ENCODE peak calls at places on chromosomes 11 and 22, in six cellular contexts. One of them, this sample, is unnamed.

GRCh38 chr11:68425866-68426380 is 34.6 kb upstream of the PPP6R3 start:
- DNase-seq in keratinocyte: no peak
- DNase-seq in fibroblast of lung: no peak
- DNase-seq in PC-3: no peak
- DNase-seq in GM23248: no peak
- DNase-seq in neural progenitor cell: no peak
- DNase-seq in this sample: no peak

GRCh38 chr11:121318848-121319834 is 26.6 kb downstream of the SC5D start:
- DNase-seq in neural progenitor cell: peak; percentile 55
- DNase-seq in keratinocyte: no peak
- DNase-seq in GM23248: peak; percentile 74
- DNase-seq in fibroblast of lung: peak; percentile 66
- DNase-seq in PC-3: peak; percentile 74
- DNase-seq in this sample: no peak

GRCh38 chr11:1138053-1138452 is 19.7 kb upstream of the MUC5AC start:
- DNase-seq in fibroblast of lung: peak; percentile 31
- DNase-seq in GM23248: peak; percentile 62
- DNase-seq in PC-3: peak; percentile 45
- DNase-seq in keratinocyte: no peak
- DNase-seq in neural progenitor cell: no peak
- DNase-seq in this sample: no peak

GRCh38 chr22:49768077-49768476 is 59.6 kb downstream of the BRD1 start:
- DNase-seq in neural progenitor cell: no peak
- DNase-seq in keratinocyte: no peak
- DNase-seq in fibroblast of lung: no peak
- DNase-seq in PC-3: no peak
- DNase-seq in GM23248: no peak
- DNase-seq in this sample: no peak

GRCh38 chr11:57434640-57435546 is 8.0 kb upstream of the SLC43A3 start:
- DNase-seq in neural progenitor cell: no peak
- DNase-seq in PC-3: peak; percentile 91
- DNase-seq in fibroblast of lung: peak; percentile 98
- DNase-seq in GM23248: peak; percentile 95
- DNase-seq in keratinocyte: no peak
- DNase-seq in this sample: no peak

GRCh38 chr22:35921777-35922176 is 106.8 kb downstream of the RBFOX2 start:
- DNase-seq in PC-3: peak; percentile 84
- DNase-seq in GM23248: peak; percentile 95
- DNase-seq in fibroblast of lung: peak; percentile 93
- DNase-seq in neural progenitor cell: peak; percentile 73
- DNase-seq in keratinocyte: peak; percentile 32
- DNase-seq in this sample: no peak

GRCh38 chr11:94734563-94735275 is 33.4 kb upstream of the AMOTL1 start:
- DNase-seq in fibroblast of lung: no peak
- DNase-seq in neural progenitor cell: peak; percentile 43
- DNase-seq in GM23248: no peak
- DNase-seq in keratinocyte: no peak
- DNase-seq in PC-3: peak; percentile 76
- DNase-seq in this sample: no peak

GRCh38 chr11:37504925-37505324 is 906.9 kb upstream of the RAG2 start:
- DNase-seq in GM23248: peak; percentile 38
- DNase-seq in keratinocyte: peak; percentile 23
- DNase-seq in fibroblast of lung: peak; percentile 78
- DNase-seq in PC-3: peak; percentile 96
- DNase-seq in neural progenitor cell: no peak
- DNase-seq in this sample: no peak

GRCh38 chr11:65503923-65504670 is 5.3 kb downstream of the MALAT1 start:
- DNase-seq in GM23248: peak; percentile 79
- DNase-seq in PC-3: no peak
- DNase-seq in fibroblast of lung: peak; percentile 70
- DNase-seq in neural progenitor cell: no peak
- DNase-seq in keratinocyte: no peak
- DNase-seq in this sample: no peak

GRCh38 chr22:17228725-17229126 is 9.5 kb upstream of the ADA2 start:
- DNase-seq in fibroblast of lung: no peak
- DNase-seq in keratinocyte: no peak
- DNase-seq in neural progenitor cell: no peak
- DNase-seq in PC-3: peak; percentile 43
- DNase-seq in GM23248: no peak
- DNase-seq in this sample: no peak

GRCh38 chr22:26362471-26362870 is 66.6 kb upstream of the ASPHD2 start:
- DNase-seq in neural progenitor cell: no peak
- DNase-seq in fibroblast of lung: no peak
- DNase-seq in GM23248: peak; percentile 92
- DNase-seq in keratinocyte: no peak
- DNase-seq in PC-3: no peak
- DNase-seq in this sample: no peak

GRCh38 chr11:131409307-131409706 is 38.9 kb downstream of the NTM start:
- DNase-seq in GM23248: no peak
- DNase-seq in neural progenitor cell: no peak
- DNase-seq in PC-3: no peak
- DNase-seq in fibroblast of lung: no peak
- DNase-seq in keratinocyte: no peak
- DNase-seq in this sample: no peak

GRCh38 chr22:25453557-25453956 is 110.9 kb upstream of the GRK3 start:
- DNase-seq in neural progenitor cell: no peak
- DNase-seq in fibroblast of lung: no peak
- DNase-seq in GM23248: no peak
- DNase-seq in keratinocyte: no peak
- DNase-seq in PC-3: no peak
- DNase-seq in this sample: no peak

GRCh38 chr11:66316849-66317251 is at the start of gene CD248:
- DNase-seq in PC-3: no peak
- DNase-seq in keratinocyte: no peak
- DNase-seq in fibroblast of lung: peak; percentile 89
- DNase-seq in neural progenitor cell: peak; percentile 68
- DNase-seq in GM23248: peak; percentile 81
- DNase-seq in this sample: no peak

GRCh38 chr22:33828302-33828701 is 92.0 kb downstream of the LARGE1 start:
- DNase-seq in GM23248: no peak
- DNase-seq in neural progenitor cell: no peak
- DNase-seq in PC-3: no peak
- DNase-seq in keratinocyte: no peak
- DNase-seq in fibroblast of lung: no peak
- DNase-seq in this sample: no peak

GRCh38 chr11:9060700-9061111 is 30.7 kb downstream of the SCUBE2 start:
- DNase-seq in fibroblast of lung: no peak
- DNase-seq in GM23248: no peak
- DNase-seq in PC-3: peak; percentile 41
- DNase-seq in neural progenitor cell: peak; percentile 63
- DNase-seq in keratinocyte: no peak
- DNase-seq in this sample: no peak

GRCh38 chr22:33853200-33854097 is 66.8 kb downstream of the LARGE1 start:
- DNase-seq in fibroblast of lung: peak; percentile 81
- DNase-seq in neural progenitor cell: peak; percentile 38
- DNase-seq in PC-3: peak; percentile 2
- DNase-seq in GM23248: peak; percentile 92
- DNase-seq in keratinocyte: no peak
- DNase-seq in this sample: no peak

GRCh38 chr22:28426346-28427132 is 253.1 kb downstream of the TTC28 start:
- DNase-seq in fibroblast of lung: no peak
- DNase-seq in neural progenitor cell: no peak
- DNase-seq in GM23248: peak; percentile 45
- DNase-seq in keratinocyte: no peak
- DNase-seq in PC-3: no peak
- DNase-seq in this sample: no peak

GRCh38 chr11:32071811-32072210 is 19.1 kb upstream of the RCN1 start:
- DNase-seq in fibroblast of lung: peak; percentile 46
- DNase-seq in PC-3: peak; percentile 77
- DNase-seq in GM23248: peak; percentile 83
- DNase-seq in keratinocyte: no peak
- DNase-seq in neural progenitor cell: peak; percentile 58
- DNase-seq in this sample: no peak

GRCh38 chr22:48084749-48085090 is 1322.3 kb downstream of the TBC1D22A start:
- DNase-seq in fibroblast of lung: no peak
- DNase-seq in GM23248: no peak
- DNase-seq in keratinocyte: no peak
- DNase-seq in PC-3: no peak
- DNase-seq in neural progenitor cell: no peak
- DNase-seq in this sample: no peak

GRCh38 chr11:128695539-128696221 is 1.8 kb downstream of the FLI1 start:
- DNase-seq in PC-3: no peak
- DNase-seq in fibroblast of lung: no peak
- DNase-seq in keratinocyte: no peak
- DNase-seq in GM23248: peak; percentile 35
- DNase-seq in neural progenitor cell: no peak
- DNase-seq in this sample: no peak

GRCh38 chr11:124207102-124207792 is 24.1 kb downstream of the OR10D3 start:
- DNase-seq in fibroblast of lung: no peak
- DNase-seq in PC-3: no peak
- DNase-seq in keratinocyte: no peak
- DNase-seq in neural progenitor cell: no peak
- DNase-seq in GM23248: no peak
- DNase-seq in this sample: no peak

GRCh38 chr11:33616552-33616951 is 84.1 kb downstream of the C11orf91 start:
- DNase-seq in GM23248: peak; percentile 75
- DNase-seq in neural progenitor cell: no peak
- DNase-seq in keratinocyte: no peak
- DNase-seq in fibroblast of lung: no peak
- DNase-seq in PC-3: no peak
- DNase-seq in this sample: no peak

GRCh38 chr11:103631841-103632240 is 404.6 kb upstream of the DDI1 start:
- DNase-seq in PC-3: peak; percentile 48
- DNase-seq in keratinocyte: no peak
- DNase-seq in GM23248: peak; percentile 22
- DNase-seq in neural progenitor cell: no peak
- DNase-seq in fibroblast of lung: peak; percentile 56
- DNase-seq in this sample: no peak

GRCh38 chr11:40987895-40988435 is 471.5 kb downstream of the LRRC4C start:
- DNase-seq in GM23248: no peak
- DNase-seq in PC-3: no peak
- DNase-seq in keratinocyte: no peak
- DNase-seq in neural progenitor cell: peak; percentile 47
- DNase-seq in fibroblast of lung: no peak
- DNase-seq in this sample: no peak

GRCh38 chr11:85170184-85170583 is 457.0 kb downstream of the DLG2 start:
- DNase-seq in PC-3: peak; percentile 98
- DNase-seq in neural progenitor cell: no peak
- DNase-seq in keratinocyte: peak; percentile 5
- DNase-seq in GM23248: peak; percentile 50
- DNase-seq in fibroblast of lung: peak; percentile 22
- DNase-seq in this sample: no peak

GRCh38 chr11:3231851-3232744 is at the start of gene MRGPRE:
- DNase-seq in GM23248: peak; percentile 58
- DNase-seq in neural progenitor cell: no peak
- DNase-seq in fibroblast of lung: no peak
- DNase-seq in PC-3: no peak
- DNase-seq in keratinocyte: no peak
- DNase-seq in this sample: no peak

GRCh38 chr11:3234846-3235245 is 2.6 kb upstream of the MRGPRE start:
- DNase-seq in PC-3: no peak
- DNase-seq in GM23248: no peak
- DNase-seq in neural progenitor cell: no peak
- DNase-seq in fibroblast of lung: no peak
- DNase-seq in keratinocyte: no peak
- DNase-seq in this sample: no peak

GRCh38 chr11:3231550-3231850 is 717 bp downstream of the MRGPRE start:
- DNase-seq in fibroblast of lung: no peak
- DNase-seq in GM23248: no peak
- DNase-seq in PC-3: no peak
- DNase-seq in neural progenitor cell: no peak
- DNase-seq in keratinocyte: no peak
- DNase-seq in this sample: no peak

GRCh38 chr11:3232956-3233355 is 739 bp upstream of the MRGPRE start:
- DNase-seq in PC-3: no peak
- DNase-seq in neural progenitor cell: no peak
- DNase-seq in GM23248: no peak
- DNase-seq in keratinocyte: no peak
- DNase-seq in fibroblast of lung: no peak
- DNase-seq in this sample: no peak

DNA sequence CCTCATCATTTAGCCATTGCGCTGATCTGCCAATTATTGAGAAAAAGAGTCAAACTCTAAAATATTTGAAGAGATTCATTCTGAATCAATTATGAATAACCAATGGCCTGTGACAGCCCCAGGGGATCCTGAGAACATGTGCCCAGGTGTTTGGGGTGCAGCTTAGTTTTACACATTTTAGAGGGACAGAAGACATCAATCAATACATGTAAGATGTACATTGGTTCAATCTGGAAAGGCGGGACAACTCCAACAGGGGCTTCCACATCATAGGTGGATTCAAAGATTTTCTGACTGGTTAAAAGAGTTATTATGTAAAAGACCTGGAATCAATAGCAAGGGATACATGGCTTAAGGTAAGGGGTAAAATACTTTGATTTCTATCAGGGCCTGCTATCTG is 4.9 kb upstream of the MRGPRE start:
- DNase-seq in neural progenitor cell: no peak
- DNase-seq in GM23248: no peak
- DNase-seq in fibroblast of lung: no peak
- DNase-seq in keratinocyte: no peak
- DNase-seq in PC-3: no peak
- DNase-seq in this sample: no peak
- TF ChIP-seq EZH2 in neural progenitor cell: no peak
- TF ChIP-seq EZH2 in GM23248: no peak
- TF ChIP-seq EZH2 in fibroblast of lung: no peak
- TF ChIP-seq EZH2 in keratinocyte: no peak
- TF ChIP-seq EZH2 in PC-3: no peak
- TF ChIP-seq EZH2 in this sample: no peak

GRCh38 chr11:111405551-111405950 is 26.5 kb upstream of the POU2AF1 start:
- DNase-seq in keratinocyte: no peak
- DNase-seq in neural progenitor cell: no peak
- DNase-seq in GM23248: no peak
- DNase-seq in PC-3: no peak
- DNase-seq in fibroblast of lung: no peak
- DNase-seq in this sample: no peak
- H3K9ac ChIP-seq in keratinocyte: no peak overlapping the region
- H3K9ac ChIP-seq in neural progenitor cell: no peak overlapping the region
- H3K9ac ChIP-seq in GM23248: no peak overlapping the region
- H3K9ac ChIP-seq in PC-3: no peak overlapping the region
- H3K9ac ChIP-seq in fibroblast of lung: no peak overlapping the region
- H3K9ac ChIP-seq in this sample: no peak overlapping the region

GRCh38 chr11:71999360-71999759 is 651 bp downstream of the IL18BP start:
- DNase-seq in neural progenitor cell: no peak
- DNase-seq in PC-3: no peak
- DNase-seq in keratinocyte: no peak
- DNase-seq in GM23248: peak; percentile 58
- DNase-seq in fibroblast of lung: peak; percentile 59
- DNase-seq in this sample: no peak
- H3K4me3 ChIP-seq in neural progenitor cell: no peak overlapping the region
- H3K4me3 ChIP-seq in PC-3: no peak overlapping the region
- H3K4me3 ChIP-seq in keratinocyte: no peak overlapping the region
- H3K4me3 ChIP-seq in GM23248: peak overlapping the region; percentile 24
- H3K4me3 ChIP-seq in fibroblast of lung: peak overlapping the region; percentile 12
- H3K4me3 ChIP-seq in this sample: no peak overlapping the region

DNA sequence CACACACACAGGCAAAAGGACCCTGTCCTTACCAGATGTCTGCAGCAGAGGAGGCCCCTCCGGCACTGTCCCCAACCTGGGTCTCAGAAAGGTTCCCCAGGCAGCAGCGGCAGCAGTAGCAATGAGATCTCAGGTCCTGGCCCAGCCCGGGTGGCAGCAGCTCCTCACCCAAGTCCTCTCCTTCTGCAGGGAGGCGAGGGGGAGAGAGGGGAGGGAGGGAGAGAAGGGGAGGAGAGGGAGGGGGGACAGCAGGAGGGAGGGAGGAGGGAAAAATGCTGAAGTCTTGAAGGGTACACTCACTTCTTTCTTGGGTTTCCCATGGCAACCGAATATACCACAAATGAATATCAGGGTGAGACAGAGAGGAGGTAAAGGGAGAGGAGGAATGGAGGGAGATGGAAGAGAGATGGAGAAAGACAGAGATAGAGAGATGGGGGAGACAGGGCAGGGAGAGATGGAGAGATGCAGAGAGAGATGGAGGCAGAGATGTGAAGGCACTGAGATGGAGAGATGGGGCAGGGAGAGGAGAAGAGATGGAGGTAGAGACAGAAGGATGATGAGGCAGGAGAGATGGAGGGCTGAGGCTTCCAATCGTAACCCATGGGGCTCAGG is 9.4 kb downstream of the ELFN2 start:
- DNase-seq in neural progenitor cell: no peak
- DNase-seq in GM23248: no peak
- DNase-seq in fibroblast of lung: no peak
- DNase-seq in PC-3: no peak
- DNase-seq in keratinocyte: no peak
- DNase-seq in this sample: no peak
- TF ChIP-seq EZH2 in neural progenitor cell: no peak
- TF ChIP-seq EZH2 in GM23248: no peak
- TF ChIP-seq EZH2 in fibroblast of lung: no peak
- TF ChIP-seq EZH2 in PC-3: no peak
- TF ChIP-seq EZH2 in keratinocyte: no peak
- TF ChIP-seq EZH2 in this sample: no peak

This sample was measured in SK-N-MC.